ENCODE peak calls at places on chromosome 21, in six cellular contexts. F is HL-60; T is NCI-H1105; U is activated T-helper 1 cell treated with anti-CD3 and anti-CD28 coated beads, Interleukin-12 subunit alpha, Interleukin-12 subunit beta, Interleukin-2, Interleukin-4 antibody, amounts not matched to agents 30 ng/mL and 10 ng/mL and 1 ng/mL, durations not matched to agents 14 hours and 24 hours and 36 hours; I is mucosa of descending colon; V is cortex of kidney. X is an unnamed sample.

GRCh38 chr21:45132841-45133573 is 58.6 kb downstream of the ADARB1 start:
- DNase-seq in F (no peak), T (no peak), U (no peak), I (no peak), V (no peak), X (no peak)

GRCh38 chr21:15667010-15667409 is 62.8 kb upstream of the USP25 start:
- DNase-seq in F (no peak), T (no peak), U (no peak), I (no peak), V (no peak), X (no peak)

GRCh38 chr21:36661511-36662309 is 37.2 kb upstream of the SIM2 start:
- DNase-seq in F (peak), T (no peak), U (no peak), I (no peak), V (no peak), X (no peak)

GRCh38 chr21:45634511-45635183 is 8.9 kb upstream of the PCBP3 start:
- DNase-seq in F (no peak), T (no peak), U (no peak), I (no peak), V (no peak), X (no peak)

GRCh38 chr21:34576043-34576466 is 38.9 kb downstream of the RCAN1 start:
- DNase-seq in F (no peak), T (no peak), U (no peak), I (no peak), V (no peak), X (no peak)

GRCh38 chr21:43639470-43640178 is 19.7 kb downstream of the HSF2BP start:
- DNase-seq in F (no peak), T (no peak), U (no peak), I (no peak), V (no peak), X (no peak)

GRCh38 chr21:42798106-42798505 is 81.2 kb downstream of the WDR4 start:
- DNase-seq in F (no peak), T (no peak), U (no peak), I (no peak), V (no peak), X (no peak)

GRCh38 chr21:27261676-27262075 is 294.8 kb upstream of the ADAMTS5 start:
- DNase-seq in F (no peak), T (no peak), U (no peak), I (no peak), V (no peak), X (no peak)

GRCh38 chr21:36487641-36488307 is 7.9 kb upstream of the CLDN14 start:
- DNase-seq in F (peak), T (no peak), U (no peak), I (no peak), V (no peak), X (no peak)

GRCh38 chr21:26795866-26796329 is 49.3 kb downstream of the ADAMTS1 start:
- DNase-seq in F (no peak), T (no peak), U (no peak), I (no peak), V (no peak), X (no peak)

GRCh38 chr21:27406297-27407009 is 439.6 kb upstream of the ADAMTS5 start:
- DNase-seq in F (no peak), T (no peak), U (no peak), I (no peak), V (no peak), X (no peak)

X was measured in stimulated activated naive B cell treated with anti-CD40 and anti-IgM and Interleukin-4, amounts not matched to agents 10 μg/mL and 1 μg/mL and 100 μg/mL, for 72 hours.